ENCODE peak calls at places on chromosome X, in seven cellular contexts. R, H, M, Q, O, K and N are unnamed samples.

GRCh38 chrX:71996138-71996537 is 85.5 kb downstream of the NHSL2 start:
- DNase-seq in R (no peak), M (no peak), H (no peak), O (no peak), Q (no peak), K (no peak), N (no peak)

GRCh38 chrX:148929686-148930085 is 429.3 kb downstream of the AFF2 start:
- DNase-seq in Q (peak), R (no peak), O (no peak), K (no peak), H (peak), M (peak), N (peak)

GRCh38 chrX:18649498-18649951 is 22.4 kb downstream of the RS1 start:
- DNase-seq in H (no peak), K (no peak), M (no peak), R (no peak), Q (no peak), O (peak), N (no peak)

GRCh38 chrX:70084592-70084991 is 22.3 kb downstream of the OTUD6A start:
- DNase-seq in R (no peak), Q (no peak), M (no peak), K (no peak), H (no peak), O (no peak), N (no peak)

GRCh38 chrX:135345328-135345645 is 36.0 kb downstream of the ETDC start:
- DNase-seq in K (peak), M (peak), H (peak), Q (peak), R (peak), O (peak), N (peak)

GRCh38 chrX:24629701-24630100 is 17.4 kb downstream of the PCYT1B start:
- DNase-seq in M (no peak), H (no peak), O (no peak), K (no peak), Q (no peak), R (no peak), N (no peak)

GRCh38 chrX:13085533-13085932 is 41.1 kb upstream of the FAM9C start:
- DNase-seq in H (no peak), R (no peak), O (no peak), Q (no peak), M (no peak), K (no peak), N (no peak)

GRCh38 chrX:103153661-103154060 is 60.7 kb upstream of the NXF3 start:
- DNase-seq in H (no peak), K (no peak), R (no peak), O (no peak), M (no peak), Q (no peak), N (no peak)

GRCh38 chrX:53817548-53817947 is 131.0 kb upstream of the HUWE1 start:
- DNase-seq in K (no peak), M (no peak), Q (no peak), H (no peak), O (no peak), R (no peak), N (no peak)

GRCh38 chrX:53813663-53814440 is 127.3 kb upstream of the HUWE1 start:
- DNase-seq in O (no peak), Q (peak), M (no peak), K (no peak), H (no peak), R (no peak), N (no peak)
- TF ChIP-seq CTCF in O (no peak), Q (no peak), M (no peak), K (no peak), H (no peak), R (no peak), N (no peak)

DNA sequence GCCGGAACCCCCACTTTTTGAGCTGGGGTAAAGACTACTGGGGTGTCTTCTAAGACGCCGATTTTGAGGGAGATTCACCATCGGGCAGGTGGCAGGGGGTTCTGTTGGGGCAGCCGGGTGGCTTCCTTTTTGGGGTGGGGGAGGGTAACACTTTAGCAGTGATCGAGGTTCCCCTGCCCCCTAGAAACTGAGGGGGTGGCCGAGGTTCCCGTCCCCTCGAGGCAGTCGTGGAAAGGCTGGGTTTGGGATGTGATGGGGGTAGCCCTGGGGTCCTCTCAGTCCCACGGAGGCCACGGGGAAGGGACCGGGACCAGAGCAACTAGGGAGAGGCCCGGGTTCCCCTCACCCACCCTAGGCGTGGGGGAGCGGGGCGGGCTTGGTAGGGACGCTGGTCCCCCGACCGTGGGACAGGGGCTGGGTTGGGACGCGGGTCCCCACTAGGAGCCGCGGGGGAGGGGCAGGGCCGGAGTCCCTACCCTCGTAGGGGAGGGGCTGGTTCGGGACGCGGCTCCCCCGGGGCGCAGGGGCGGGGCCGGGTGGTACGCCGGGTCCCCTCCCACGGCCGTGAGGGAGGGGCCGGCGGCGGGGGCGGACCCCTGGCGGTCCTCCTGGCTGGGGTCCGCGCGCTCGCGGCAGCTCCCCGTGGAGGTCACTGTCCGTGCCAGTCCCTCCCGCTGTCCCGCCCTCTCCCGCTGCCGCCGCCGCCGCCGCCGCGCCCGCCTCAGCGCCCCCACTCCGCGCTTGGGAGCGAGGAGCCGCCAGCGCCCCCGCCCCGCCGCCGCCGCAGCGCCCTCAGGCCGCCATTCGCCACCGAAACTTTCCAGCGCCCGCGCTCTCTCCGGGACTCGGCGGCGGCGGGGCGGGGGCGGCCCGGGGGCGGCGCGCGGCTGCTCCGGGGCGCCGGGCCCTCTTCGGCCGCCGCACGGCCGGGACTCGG is at the start of gene TBL1X:
- DNase-seq in O (peak), M (no peak), H (peak), R (peak), K (peak), Q (no peak), N (peak)
- TF ChIP-seq CTCF in O (no peak), M (no peak), H (no peak), R (no peak), K (no peak), Q (no peak), N (no peak)

DNA sequence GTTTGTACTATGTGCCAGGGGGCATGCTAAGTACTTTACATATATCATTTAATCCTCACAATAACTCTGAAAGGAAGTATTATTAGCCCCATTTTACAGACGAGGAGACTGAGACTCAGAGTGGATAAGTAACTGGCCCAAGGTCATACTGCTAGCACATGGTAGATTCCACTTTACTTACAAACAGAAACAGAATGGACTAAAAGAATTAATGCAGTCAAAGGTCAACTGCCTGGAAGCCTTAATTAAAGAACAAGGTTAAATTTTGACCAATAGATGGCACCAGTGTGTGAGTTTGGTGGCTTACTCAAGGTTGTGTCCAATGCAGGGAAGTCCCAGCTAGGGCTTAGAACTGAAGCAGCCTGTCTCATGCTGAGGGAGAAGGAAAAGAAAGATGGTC is 4.7 kb downstream of the RIPPLY1 start:
- DNase-seq in R (peak), O (no peak), K (peak), M (peak), Q (peak), H (peak), N (peak)
- TF ChIP-seq CTCF in R (peak), O (peak), K (peak), M (peak), Q (peak), H (peak), N (peak)

GRCh38 chrX:120450163-120450562 is 18.9 kb downstream of the LAMP2 start:
- DNase-seq in R (peak), K (no peak), H (peak), M (no peak), O (peak), Q (peak), N (peak)
- TF ChIP-seq CTCF in R (peak), K (peak), H (no peak), M (peak), O (peak), Q (peak), N (no peak)

GRCh38 chrX:54066841-54067240 is 22.6 kb upstream of the PHF8 start:
- DNase-seq in H (peak), M (no peak), K (no peak), O (no peak), Q (peak), R (no peak), N (peak)

GRCh38 chrX:54063361-54063760 is 19.1 kb upstream of the PHF8 start:
- DNase-seq in K (no peak), Q (no peak), O (no peak), H (no peak), M (no peak), R (no peak), N (no peak)

GRCh38 chrX:54067741-54068140 is 23.5 kb upstream of the PHF8 start:
- DNase-seq in Q (no peak), O (no peak), R (no peak), K (no peak), M (no peak), H (no peak), N (no peak)

GRCh38 chrX:54064564-54064963 is 20.3 kb upstream of the PHF8 start:
- DNase-seq in Q (no peak), K (no peak), O (no peak), R (no peak), M (no peak), H (no peak), N (no peak)
- TF ChIP-seq CTCF in Q (no peak), K (no peak), O (no peak), R (no peak), M (no peak), H (no peak), N (no peak)

GRCh38 chrX:110414273-110414672 is 55.6 kb downstream of the RTL9 start:
- DNase-seq in H (no peak), R (no peak), M (no peak), O (no peak), K (no peak), Q (no peak), N (no peak)
- TF ChIP-seq CTCF in H (no peak), R (no peak), M (no peak), O (no peak), K (no peak), Q (no peak), N (no peak)

GRCh38 chrX:146396409-146396808 is 413.2 kb upstream of the CXorf51B start:
- DNase-seq in R (no peak), M (no peak), H (no peak), K (no peak), Q (peak), O (no peak), N (no peak)
- TF ChIP-seq CTCF in R (no peak), M (no peak), H (no peak), K (no peak), Q (no peak), O (no peak), N (no peak)